ENCODE peak calls at places on chromosomes 7 and 10, in eight cellular contexts. One of them, this sample, is unnamed. For H3K9me3, the result is how much of the 10 kb centered on the place peaks cover.

GRCh38 chr7:54690059-54690443 is 69.0 kb downstream of the SEC61G start:
- DNase-seq in A549: no peak
- DNase-seq in adipocyte: no peak
- DNase-seq in sigmoid colon: no peak
- DNase-seq in astrocyte: no peak
- DNase-seq in heart right ventricle: no peak
- DNase-seq in CD8-positive, alpha-beta memory T cell: no peak
- DNase-seq in ovary: peak
- DNase-seq in this sample: no peak

GRCh38 chr7:48781783-48782182 is 142.6 kb upstream of the CDC14C start:
- DNase-seq in A549: no peak
- DNase-seq in adipocyte: no peak
- DNase-seq in sigmoid colon: no peak
- DNase-seq in astrocyte: peak
- DNase-seq in heart right ventricle: no peak
- DNase-seq in CD8-positive, alpha-beta memory T cell: no peak
- DNase-seq in ovary: no peak
- DNase-seq in this sample: no peak

GRCh38 chr10:99999319-100000108 is 10.2 kb downstream of the DNMBP start:
- DNase-seq in A549: no peak
- DNase-seq in adipocyte: no peak
- DNase-seq in sigmoid colon: peak
- DNase-seq in astrocyte: no peak
- DNase-seq in heart right ventricle: no peak
- DNase-seq in CD8-positive, alpha-beta memory T cell: no peak
- DNase-seq in ovary: no peak
- DNase-seq in this sample: no peak

GRCh38 chr10:14648042-14648765 is 126.5 kb downstream of the FAM107B start:
- DNase-seq in A549: no peak
- DNase-seq in adipocyte: peak
- DNase-seq in sigmoid colon: peak
- DNase-seq in astrocyte: peak
- DNase-seq in heart right ventricle: peak
- DNase-seq in CD8-positive, alpha-beta memory T cell: peak
- DNase-seq in ovary: no peak
- DNase-seq in this sample: peak

GRCh38 chr7:47785923-47786556 is 162.2 kb downstream of the PKD1L1 start:
- DNase-seq in A549: no peak
- DNase-seq in adipocyte: peak
- DNase-seq in sigmoid colon: no peak
- DNase-seq in astrocyte: no peak
- DNase-seq in heart right ventricle: no peak
- DNase-seq in CD8-positive, alpha-beta memory T cell: no peak
- DNase-seq in ovary: no peak
- DNase-seq in this sample: no peak

GRCh38 chr10:49312291-49312869 is 13.4 kb downstream of the C10orf71 start:
- DNase-seq in A549: no peak
- DNase-seq in adipocyte: no peak
- DNase-seq in sigmoid colon: no peak
- DNase-seq in astrocyte: no peak
- DNase-seq in heart right ventricle: no peak
- DNase-seq in CD8-positive, alpha-beta memory T cell: no peak
- DNase-seq in ovary: no peak
- DNase-seq in this sample: peak

GRCh38 chr7:104967595-104967994 is 46.4 kb upstream of the KMT2E start:
- DNase-seq in A549: no peak
- DNase-seq in adipocyte: no peak
- DNase-seq in sigmoid colon: no peak
- DNase-seq in astrocyte: peak
- DNase-seq in heart right ventricle: no peak
- DNase-seq in CD8-positive, alpha-beta memory T cell: no peak
- DNase-seq in ovary: no peak
- DNase-seq in this sample: no peak

GRCh38 chr10:95889830-95890229 is 17.9 kb upstream of the CC2D2B start:
- DNase-seq in A549: no peak
- DNase-seq in adipocyte: no peak
- DNase-seq in sigmoid colon: no peak
- DNase-seq in astrocyte: no peak
- DNase-seq in heart right ventricle: no peak
- DNase-seq in CD8-positive, alpha-beta memory T cell: no peak
- DNase-seq in ovary: no peak
- DNase-seq in this sample: no peak

GRCh38 chr10:28674782-28675181 is 2.5 kb upstream of the BAMBI start:
- DNase-seq in A549: no peak
- DNase-seq in adipocyte: no peak
- DNase-seq in sigmoid colon: no peak
- DNase-seq in astrocyte: no peak
- DNase-seq in heart right ventricle: no peak
- DNase-seq in CD8-positive, alpha-beta memory T cell: no peak
- DNase-seq in ovary: no peak
- DNase-seq in this sample: no peak

GRCh38 chr10:72503241-72503640 is 122.6 kb downstream of the MICU1 start:
- DNase-seq in A549: no peak
- DNase-seq in adipocyte: peak
- DNase-seq in sigmoid colon: no peak
- DNase-seq in astrocyte: peak
- DNase-seq in heart right ventricle: no peak
- DNase-seq in CD8-positive, alpha-beta memory T cell: no peak
- DNase-seq in ovary: no peak
- DNase-seq in this sample: no peak

GRCh38 chr7:30366606-30367005 is 82.2 kb downstream of the ZNRF2 start:
- DNase-seq in A549: no peak
- DNase-seq in adipocyte: no peak
- DNase-seq in sigmoid colon: no peak
- DNase-seq in astrocyte: peak
- DNase-seq in heart right ventricle: no peak
- DNase-seq in CD8-positive, alpha-beta memory T cell: no peak
- DNase-seq in ovary: no peak
- DNase-seq in this sample: no peak

GRCh38 chr10:71314694-71315225 is 4.3 kb upstream of the SLC29A3 start:
- DNase-seq in A549: no peak
- DNase-seq in adipocyte: no peak
- DNase-seq in sigmoid colon: no peak
- DNase-seq in astrocyte: no peak
- DNase-seq in heart right ventricle: no peak
- DNase-seq in CD8-positive, alpha-beta memory T cell: no peak
- DNase-seq in ovary: no peak
- DNase-seq in this sample: no peak

GRCh38 chr7:142793156-142793555 is 22.4 kb downstream of the PRSS2 start:
- DNase-seq in A549: no peak
- DNase-seq in adipocyte: no peak
- DNase-seq in sigmoid colon: no peak
- DNase-seq in astrocyte: peak
- DNase-seq in heart right ventricle: no peak
- DNase-seq in CD8-positive, alpha-beta memory T cell: no peak
- DNase-seq in ovary: no peak
- DNase-seq in this sample: no peak

GRCh38 chr7:78924581-78924980 is 528.9 kb downstream of the MAGI2 start:
- DNase-seq in A549: peak
- DNase-seq in adipocyte: peak
- DNase-seq in sigmoid colon: no peak
- DNase-seq in astrocyte: peak
- DNase-seq in heart right ventricle: no peak
- DNase-seq in CD8-positive, alpha-beta memory T cell: no peak
- DNase-seq in ovary: no peak
- DNase-seq in this sample: no peak

GRCh38 chr7:146119016-146119415 is 2.4 kb downstream of the CNTNAP2 start:
- DNase-seq in A549: no peak
- DNase-seq in adipocyte: peak
- DNase-seq in sigmoid colon: no peak
- DNase-seq in astrocyte: no peak
- DNase-seq in heart right ventricle: no peak
- DNase-seq in CD8-positive, alpha-beta memory T cell: no peak
- DNase-seq in ovary: no peak
- DNase-seq in this sample: no peak

GRCh38 chr10:9342865-9343450 is 1288.5 kb downstream of the GATA3 start:
- DNase-seq in A549: peak
- DNase-seq in adipocyte: peak
- DNase-seq in sigmoid colon: no peak
- DNase-seq in astrocyte: peak
- DNase-seq in heart right ventricle: no peak
- DNase-seq in CD8-positive, alpha-beta memory T cell: no peak
- DNase-seq in ovary: no peak
- DNase-seq in this sample: no peak

GRCh38 chr7:151400626-151401315 is 9.1 kb downstream of the WDR86 start:
- DNase-seq in A549: no peak
- DNase-seq in adipocyte: no peak
- DNase-seq in sigmoid colon: no peak
- DNase-seq in astrocyte: no peak
- DNase-seq in heart right ventricle: no peak
- DNase-seq in CD8-positive, alpha-beta memory T cell: peak
- DNase-seq in ovary: no peak
- DNase-seq in this sample: no peak

GRCh38 chr10:21975378-21975990 is 28.0 kb downstream of the DNAJC1 start:
- DNase-seq in A549: no peak
- DNase-seq in adipocyte: peak
- DNase-seq in sigmoid colon: no peak
- DNase-seq in astrocyte: no peak
- DNase-seq in heart right ventricle: no peak
- DNase-seq in CD8-positive, alpha-beta memory T cell: no peak
- DNase-seq in ovary: no peak
- DNase-seq in this sample: no peak

GRCh38 chr7:30988346-30989005 is 24.7 kb downstream of the GHRHR start:
- DNase-seq in A549: peak
- DNase-seq in adipocyte: peak
- DNase-seq in sigmoid colon: peak
- DNase-seq in astrocyte: no peak
- DNase-seq in heart right ventricle: no peak
- DNase-seq in CD8-positive, alpha-beta memory T cell: no peak
- DNase-seq in ovary: peak
- DNase-seq in this sample: peak

DNA sequence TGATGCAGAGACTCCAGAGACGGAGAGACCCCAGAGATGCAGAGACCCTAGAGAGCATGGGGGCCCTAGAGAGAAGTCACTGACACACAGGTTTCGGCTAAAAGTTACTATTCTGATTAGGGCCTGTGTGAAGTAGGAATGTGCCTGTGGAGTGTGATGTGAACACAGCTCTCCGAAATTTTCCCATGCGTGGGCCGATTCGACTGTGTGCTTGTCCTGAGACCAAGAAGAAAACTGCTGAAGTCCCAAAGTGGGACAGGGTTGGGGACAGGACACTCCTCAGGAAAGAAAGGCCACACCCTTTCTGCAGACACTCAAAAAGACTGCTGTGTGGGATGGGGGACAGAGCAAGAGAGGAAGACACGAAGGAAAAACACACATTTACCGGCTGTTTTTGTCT is 533.5 kb downstream of the PTPRN2 start:
- DNase-seq in A549: no peak
- DNase-seq in adipocyte: no peak
- DNase-seq in sigmoid colon: no peak
- DNase-seq in astrocyte: no peak
- DNase-seq in heart right ventricle: no peak
- DNase-seq in CD8-positive, alpha-beta memory T cell: peak
- DNase-seq in ovary: no peak
- DNase-seq in this sample: no peak
- H3K9me3 ChIP-seq in A549: under half
- H3K9me3 ChIP-seq in adipocyte: under half
- H3K9me3 ChIP-seq in sigmoid colon: under half
- H3K9me3 ChIP-seq in astrocyte: under half
- H3K9me3 ChIP-seq in heart right ventricle: under half
- H3K9me3 ChIP-seq in CD8-positive, alpha-beta memory T cell: under half
- H3K9me3 ChIP-seq in ovary: under half
- H3K9me3 ChIP-seq in this sample: under half

DNA sequence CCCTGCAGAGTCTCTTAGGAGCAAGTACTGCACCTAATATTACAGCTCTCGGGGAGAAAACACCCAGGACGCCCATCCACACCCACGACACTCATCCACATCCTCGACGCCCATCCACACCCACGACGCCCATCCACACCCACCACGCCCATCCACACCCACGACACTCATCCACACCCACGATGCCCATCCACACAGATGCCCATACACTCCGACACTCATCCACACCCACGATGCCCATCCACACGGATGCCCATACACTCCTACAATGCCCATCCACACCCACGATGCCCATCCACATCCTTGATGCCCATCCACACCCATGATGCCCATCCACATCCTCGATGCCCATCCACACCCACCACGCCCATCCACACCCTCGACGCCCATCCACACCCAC is 503.1 kb downstream of the PTPRN2 start:
- DNase-seq in A549: no peak
- DNase-seq in adipocyte: no peak
- DNase-seq in sigmoid colon: peak
- DNase-seq in astrocyte: no peak
- DNase-seq in heart right ventricle: no peak
- DNase-seq in CD8-positive, alpha-beta memory T cell: no peak
- DNase-seq in ovary: no peak
- DNase-seq in this sample: no peak
- H3K9me3 ChIP-seq in A549: under half
- H3K9me3 ChIP-seq in adipocyte: under half
- H3K9me3 ChIP-seq in sigmoid colon: under half
- H3K9me3 ChIP-seq in astrocyte: under half
- H3K9me3 ChIP-seq in heart right ventricle: under half
- H3K9me3 ChIP-seq in CD8-positive, alpha-beta memory T cell: under half
- H3K9me3 ChIP-seq in ovary: under half
- H3K9me3 ChIP-seq in this sample: under half

DNA sequence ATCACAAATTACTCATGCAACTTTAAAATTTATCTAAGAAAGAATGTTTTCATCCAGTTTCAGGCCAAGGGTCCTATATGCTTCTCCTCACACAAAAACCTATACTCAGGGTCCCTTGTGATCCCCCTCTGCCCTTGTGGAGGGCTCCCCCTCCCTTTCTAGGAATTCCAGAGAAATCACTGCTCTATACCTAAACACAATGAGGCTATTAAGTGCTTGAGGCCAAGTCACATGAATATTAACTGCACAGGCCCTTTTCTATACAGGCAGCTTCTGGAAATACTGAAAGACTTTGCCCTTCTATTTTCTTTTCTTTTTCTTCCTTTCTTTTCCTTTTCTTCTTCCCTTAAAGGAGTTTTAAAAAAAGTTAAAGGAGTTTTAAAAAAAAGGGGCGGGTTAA is 16.6 kb downstream of the GRB10 start:
- DNase-seq in A549: no peak
- DNase-seq in adipocyte: no peak
- DNase-seq in sigmoid colon: no peak
- DNase-seq in astrocyte: no peak
- DNase-seq in heart right ventricle: no peak
- DNase-seq in CD8-positive, alpha-beta memory T cell: no peak
- DNase-seq in ovary: no peak
- DNase-seq in this sample: no peak
- H3K9me3 ChIP-seq in A549: under half
- H3K9me3 ChIP-seq in adipocyte: under half
- H3K9me3 ChIP-seq in sigmoid colon: under half
- H3K9me3 ChIP-seq in astrocyte: under half
- H3K9me3 ChIP-seq in heart right ventricle: under half
- H3K9me3 ChIP-seq in CD8-positive, alpha-beta memory T cell: under half
- H3K9me3 ChIP-seq in ovary: under half
- H3K9me3 ChIP-seq in this sample: under half

GRCh38 chr7:63072806-63073205 is 925.8 kb upstream of the ZNF722 start:
- DNase-seq in A549: no peak
- DNase-seq in adipocyte: no peak
- DNase-seq in sigmoid colon: no peak
- DNase-seq in astrocyte: no peak
- DNase-seq in heart right ventricle: no peak
- DNase-seq in CD8-positive, alpha-beta memory T cell: no peak
- DNase-seq in ovary: no peak
- DNase-seq in this sample: no peak
- H3K9me3 ChIP-seq in A549: under half
- H3K9me3 ChIP-seq in adipocyte: under half
- H3K9me3 ChIP-seq in sigmoid colon: under half
- H3K9me3 ChIP-seq in astrocyte: under half
- H3K9me3 ChIP-seq in heart right ventricle: under half
- H3K9me3 ChIP-seq in CD8-positive, alpha-beta memory T cell: under half
- H3K9me3 ChIP-seq in ovary: under half
- H3K9me3 ChIP-seq in this sample: under half

This sample was measured in psoas muscle.